ENCODE peak calls at places on chromosomes 1 and 21, in ten cellular contexts. U is AG10803, H is astrocyte, Y is lower lobe of right lung, E is lung, B is sigmoid colon, I is neural progenitor cell, D is right cardiac atrium, Z is DND-41, A is heart right ventricle. F is an unnamed sample.

GRCh38 chr1:101043776-101044175 is 18.2 kb upstream of the DPH5 start:
- DNase-seq in U (peak), H (peak), Y (no peak), E (no peak), B (no peak), I (no peak), D (no peak), Z (no peak), A (no peak), F (peak)

GRCh38 chr1:100597069-100597741 is 59.3 kb downstream of the GPR88 start:
- DNase-seq in U (peak), H (peak), Y (no peak), E (no peak), B (no peak), I (no peak), D (no peak), Z (no peak), A (no peak), F (peak)

GRCh38 chr1:11042995-11043874 is 3.8 kb downstream of the MASP2 start:
- DNase-seq in U (no peak), H (no peak), Y (peak), E (no peak), B (peak), I (no peak), D (no peak), Z (no peak), A (no peak), F (no peak)

GRCh38 chr21:46131721-46132651 is 23.4 kb downstream of the FTCD start:
- DNase-seq in U (no peak), H (no peak), Y (peak), E (no peak), B (no peak), I (no peak), D (peak), Z (no peak), A (no peak), F (no peak)

GRCh38 chr1:93081716-93082115 is 2.6 kb downstream of the MTF2 start:
- DNase-seq in U (peak), H (peak), Y (no peak), E (no peak), B (no peak), I (no peak), D (no peak), Z (no peak), A (no peak), F (peak)

GRCh38 chr21:15703932-15704331 is 25.9 kb upstream of the USP25 start:
- DNase-seq in U (no peak), H (no peak), Y (no peak), E (no peak), B (no peak), I (no peak), D (no peak), Z (no peak), A (no peak), F (no peak)

GRCh38 chr1:2594641-2595131 is 8.1 kb downstream of the PRXL2B start:
- DNase-seq in U (no peak), H (no peak), Y (no peak), E (no peak), B (peak), I (no peak), D (no peak), Z (no peak), A (no peak), F (no peak)

GRCh38 chr1:200306954-200307754 is 102.7 kb downstream of the ZNF281 start:
- DNase-seq in U (peak), H (no peak), Y (no peak), E (no peak), B (no peak), I (peak), D (no peak), Z (peak), A (peak), F (peak)

GRCh38 chr21:35014302-35015044 is 34.6 kb downstream of the RUNX1 start:
- DNase-seq in U (no peak), H (no peak), Y (no peak), E (no peak), B (no peak), I (no peak), D (no peak), Z (no peak), A (no peak), F (peak)

GRCh38 chr1:245086389-245086969 is 68.3 kb upstream of the KIF26B start:
- DNase-seq in U (peak), H (peak), Y (no peak), E (no peak), B (no peak), I (no peak), D (no peak), Z (no peak), A (no peak), F (peak)

GRCh38 chr1:55781944-55782482 is 566.8 kb upstream of the USP24 start:
- DNase-seq in U (peak), H (peak), Y (no peak), E (no peak), B (peak), I (no peak), D (no peak), Z (no peak), A (peak), F (peak)

GRCh38 chr1:153791856-153792253 is 16.6 kb downstream of the SLC27A3 start:
- DNase-seq in U (peak), H (peak), Y (no peak), E (no peak), B (peak), I (no peak), D (peak), Z (no peak), A (no peak), F (peak)

GRCh38 chr1:156661932-156662587 is 15.1 kb downstream of the NES start:
- DNase-seq in U (no peak), H (peak), Y (no peak), E (no peak), B (no peak), I (peak), D (peak), Z (no peak), A (no peak), F (peak)

GRCh38 chr1:64493864-64494263 is 23.9 kb downstream of the CACHD1 start:
- DNase-seq in U (no peak), H (no peak), Y (no peak), E (no peak), B (no peak), I (peak), D (no peak), Z (no peak), A (no peak), F (no peak)

DNA sequence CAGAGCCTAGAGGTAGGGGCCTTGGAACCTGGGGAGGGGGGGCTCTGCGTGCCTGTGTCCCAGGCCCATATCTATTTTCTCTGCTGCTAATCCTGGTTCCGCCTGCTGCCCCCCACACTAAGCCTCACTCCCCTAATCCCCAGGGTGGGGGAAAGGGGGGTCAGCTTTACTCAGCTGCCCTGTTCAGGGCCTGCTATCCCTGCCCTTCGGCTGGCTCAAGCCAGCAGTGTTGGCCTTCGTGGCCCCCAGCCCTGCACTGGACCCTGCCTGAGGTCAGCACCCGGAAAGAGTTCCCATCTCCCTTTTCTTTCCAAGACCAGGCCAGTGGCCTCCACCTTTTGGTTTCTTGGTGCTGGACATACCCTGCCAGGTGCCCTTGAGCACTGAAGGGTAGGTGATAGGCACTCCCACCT is 8.4 kb downstream of the ZBTB7B start:
- DNase-seq in U (no peak), H (no peak), Y (no peak), E (no peak), B (no peak), I (peak), D (no peak), Z (no peak), A (no peak), F (no peak)
- H3K4me3 ChIP-seq in U (no peak), H (no peak), Y (peak), E (no peak), B (no peak), I (no peak), D (no peak), Z (no peak), A (no peak), F (no peak)

GRCh38 chr1:150695561-150695960 is 1.4 kb downstream of the GOLPH3L start:
- DNase-seq in U (no peak), H (no peak), Y (no peak), E (no peak), B (no peak), I (no peak), D (no peak), Z (no peak), A (no peak), F (peak)

GRCh38 chr1:150692720-150693119 is 4.2 kb downstream of the GOLPH3L start:
- DNase-seq in U (no peak), H (no peak), Y (no peak), E (no peak), B (no peak), I (no peak), D (no peak), Z (no peak), A (no peak), F (no peak)

GRCh38 chr1:150696995-150697927 is at the start of gene GOLPH3L:
- DNase-seq in U (peak), H (peak), Y (peak), E (peak), B (peak), I (peak), D (peak), Z (peak), A (peak), F (peak)

GRCh38 chr1:150696590-150696989 is 364 bp downstream of the GOLPH3L start:
- DNase-seq in U (no peak), H (no peak), Y (no peak), E (no peak), B (no peak), I (peak), D (no peak), Z (no peak), A (no peak), F (no peak)

DNA sequence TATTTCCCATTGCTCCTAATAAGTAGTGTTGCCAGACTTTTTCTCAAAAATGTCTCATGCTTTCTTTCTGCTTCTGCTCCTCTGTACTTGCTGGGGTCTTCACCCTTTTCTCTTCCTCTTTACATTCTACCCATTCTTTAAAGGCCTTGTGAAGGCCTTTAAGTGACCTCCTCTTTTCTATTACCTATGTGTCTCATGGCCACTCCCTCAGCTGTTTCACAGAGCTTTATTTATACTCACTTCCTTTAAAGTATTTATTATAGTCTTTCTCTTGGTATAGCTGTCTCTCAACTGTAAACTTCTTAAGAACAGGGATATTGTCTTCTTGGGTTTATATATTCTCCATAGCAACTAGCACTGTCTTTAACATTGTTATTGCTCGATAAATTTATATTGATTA is 803 bp downstream of the GOLPH3L start:
- DNase-seq in U (no peak), H (no peak), Y (no peak), E (no peak), B (no peak), I (no peak), D (no peak), Z (no peak), A (no peak), F (no peak)
- H3K4me3 ChIP-seq in U (peak), H (peak), Y (peak), E (no peak), B (peak), I (peak), D (peak), Z (peak), A (peak), F (peak)

DNA sequence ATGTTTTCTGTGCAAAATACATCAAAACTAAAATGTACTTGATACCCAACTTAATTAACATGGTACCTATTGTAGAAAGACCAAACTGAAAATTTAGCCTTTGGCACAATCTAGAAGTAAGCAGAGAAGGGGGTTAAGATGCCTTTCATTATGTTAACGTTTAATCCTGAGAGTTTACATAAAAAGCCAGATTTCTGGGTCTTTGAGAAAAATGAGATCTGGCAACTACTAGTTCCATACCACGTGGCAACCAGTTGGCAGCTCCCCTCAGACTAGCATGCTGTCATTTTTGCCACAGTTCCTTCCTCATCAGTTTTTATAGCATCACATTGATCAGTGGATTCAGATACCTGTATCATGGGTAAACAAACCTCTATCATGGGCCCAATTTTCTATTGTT is 1.5 kb downstream of the RO60 start:
- DNase-seq in U (peak), H (no peak), Y (no peak), E (no peak), B (no peak), I (no peak), D (no peak), Z (no peak), A (no peak), F (no peak)
- H3K4me3 ChIP-seq in U (peak), H (peak), Y (peak), E (no peak), B (peak), I (peak), D (peak), Z (peak), A (peak), F (peak)

DNA sequence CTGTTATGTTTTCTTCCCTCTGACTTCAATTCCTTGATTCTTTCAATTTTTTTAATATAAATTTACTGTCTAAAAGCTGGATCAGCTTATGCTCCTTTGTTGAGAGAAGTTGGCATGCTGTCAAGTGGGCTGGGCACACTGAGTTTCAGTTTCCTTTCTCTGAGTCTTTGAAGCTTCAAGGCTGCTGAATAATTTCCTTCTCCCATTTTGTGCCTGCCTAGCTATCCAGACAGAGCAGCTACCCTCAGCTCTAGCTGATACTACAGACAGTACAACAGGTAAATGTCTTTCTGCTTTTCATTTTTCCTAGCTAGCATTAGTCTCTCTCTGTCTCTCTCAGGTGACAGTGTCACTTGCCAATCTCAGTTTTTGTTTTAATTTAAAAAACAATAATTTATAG is at the start of gene IFI44:
- DNase-seq in U (peak), H (peak), Y (peak), E (peak), B (peak), I (no peak), D (peak), Z (peak), A (peak), F (peak)
- H3K4me3 ChIP-seq in U (peak), H (peak), Y (peak), E (peak), B (peak), I (no peak), D (peak), Z (peak), A (peak), F (peak)

DNA sequence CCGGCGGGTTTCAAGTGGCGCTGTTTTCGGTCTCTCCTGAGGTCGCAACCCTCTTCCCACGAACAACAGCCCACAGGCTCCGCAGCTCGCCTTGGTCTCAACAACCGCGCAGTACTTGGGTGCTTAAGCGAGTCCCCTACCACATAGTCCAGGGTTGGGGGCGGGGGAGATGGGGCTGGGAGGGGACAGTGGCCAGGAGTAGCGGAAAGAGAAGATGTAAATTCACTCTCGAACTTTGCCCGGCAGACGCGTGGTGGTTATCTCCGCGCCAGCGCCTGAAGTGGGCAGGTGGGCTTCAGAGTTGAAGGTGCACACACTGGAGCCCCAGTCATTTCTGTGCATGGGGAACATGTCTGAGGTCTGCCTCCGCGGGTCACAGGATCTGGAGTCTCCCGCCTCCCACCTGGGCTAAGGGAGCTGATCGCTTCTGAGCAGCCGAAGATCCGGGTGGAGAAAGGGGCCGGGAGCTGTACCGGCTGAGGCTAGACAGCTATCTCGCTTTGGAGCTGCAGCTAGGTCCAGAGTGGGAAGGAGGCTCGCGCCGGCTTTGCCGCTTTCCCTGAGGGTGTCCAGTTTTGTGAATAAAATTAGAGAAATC is 4.3 kb upstream of the FOXD2 start:
- DNase-seq in U (no peak), H (no peak), Y (no peak), E (no peak), B (no peak), I (no peak), D (peak), Z (no peak), A (no peak), F (no peak)
- H3K4me3 ChIP-seq in U (peak), H (no peak), Y (peak), E (no peak), B (peak), I (peak), D (no peak), Z (no peak), A (peak), F (no peak)

GRCh38 chr21:33205476-33205875 is 24.3 kb upstream of the IFNAR2 start:
- DNase-seq in U (no peak), H (no peak), Y (no peak), E (peak), B (no peak), I (no peak), D (no peak), Z (peak), A (no peak), F (no peak)
- H3K4me3 ChIP-seq in U (no peak), H (no peak), Y (no peak), E (no peak), B (no peak), I (no peak), D (no peak), Z (peak), A (no peak), F (no peak)